ENCODE peak calls at places on chromosome 18, in four cellular contexts. One of them, this sample, is unnamed.

GRCh38 chr18:79817607-79817998 is 19.9 kb downstream of the KCNG2 start:
- DNase-seq in fibroblast of lung: no peak
- DNase-seq in GM23248: no peak
- DNase-seq in A673: no peak
- DNase-seq in this sample: no peak

GRCh38 chr18:10351221-10351795 is 103.1 kb upstream of the APCDD1 start:
- DNase-seq in fibroblast of lung: peak; percentile 47
- DNase-seq in GM23248: peak; percentile 8
- DNase-seq in A673: no peak
- DNase-seq in this sample: no peak

GRCh38 chr18:6781846-6782245 is 52.3 kb downstream of the ARHGAP28 start:
- DNase-seq in fibroblast of lung: peak; percentile 58
- DNase-seq in GM23248: peak; percentile 55
- DNase-seq in A673: no peak
- DNase-seq in this sample: no peak

GRCh38 chr18:50644146-50644545 is 84.3 kb downstream of the MAPK4 start:
- DNase-seq in fibroblast of lung: no peak
- DNase-seq in GM23248: no peak
- DNase-seq in A673: no peak
- DNase-seq in this sample: no peak

GRCh38 chr18:68428026-68428425 is 286.9 kb downstream of the TMX3 start:
- DNase-seq in fibroblast of lung: peak; percentile 95
- DNase-seq in GM23248: peak; percentile 92
- DNase-seq in A673: peak; percentile 89
- DNase-seq in this sample: no peak

GRCh38 chr18:21242141-21243040 is at the start of gene GREB1L:
- DNase-seq in fibroblast of lung: peak; percentile 69
- DNase-seq in GM23248: peak; percentile 90
- DNase-seq in A673: peak; percentile 51
- DNase-seq in this sample: peak; percentile 60

GRCh38 chr18:73520229-73520628 is 627.4 kb downstream of the FBXO15 start:
- DNase-seq in fibroblast of lung: no peak
- DNase-seq in GM23248: peak; percentile 10
- DNase-seq in A673: no peak
- DNase-seq in this sample: no peak

GRCh38 chr18:55838841-55839240 is 250.8 kb upstream of the TCF4 start:
- DNase-seq in fibroblast of lung: peak; percentile 71
- DNase-seq in GM23248: peak; percentile 82
- DNase-seq in A673: no peak
- DNase-seq in this sample: no peak

GRCh38 chr18:62634991-62635630 is 80.2 kb upstream of the PHLPP1 start:
- DNase-seq in fibroblast of lung: no peak
- DNase-seq in GM23248: peak; percentile 27
- DNase-seq in A673: no peak
- DNase-seq in this sample: no peak

GRCh38 chr18:79952996-79953559 is 1.6 kb upstream of the SLC66A2 start:
- DNase-seq in fibroblast of lung: no peak
- DNase-seq in GM23248: no peak
- DNase-seq in A673: no peak
- DNase-seq in this sample: no peak

GRCh38 chr18:62460851-62461300 is 61.9 kb upstream of the ZCCHC2 start:
- DNase-seq in fibroblast of lung: peak; percentile 13
- DNase-seq in GM23248: peak; percentile 24
- DNase-seq in A673: no peak
- DNase-seq in this sample: no peak

GRCh38 chr18:14999085-14999975 is 251.4 kb downstream of the ANKRD30B start:
- DNase-seq in fibroblast of lung: no peak
- DNase-seq in GM23248: no peak
- DNase-seq in A673: no peak
- DNase-seq in this sample: no peak

GRCh38 chr18:79897940-79898625 is 53.4 kb downstream of the SLC66A2 start:
- DNase-seq in fibroblast of lung: no peak
- DNase-seq in GM23248: no peak
- DNase-seq in A673: no peak
- DNase-seq in this sample: no peak

GRCh38 chr18:68454511-68455228 is 260.2 kb downstream of the TMX3 start:
- DNase-seq in fibroblast of lung: peak; percentile 87
- DNase-seq in GM23248: peak; percentile 85
- DNase-seq in A673: no peak
- DNase-seq in this sample: no peak

GRCh38 chr18:56305583-56305982 is 332.8 kb downstream of the TXNL1 start:
- DNase-seq in fibroblast of lung: no peak
- DNase-seq in GM23248: peak; percentile 57
- DNase-seq in A673: no peak
- DNase-seq in this sample: no peak

GRCh38 chr18:74299162-74299561 is 7.4 kb upstream of the CYB5A start:
- DNase-seq in fibroblast of lung: no peak
- DNase-seq in GM23248: no peak
- DNase-seq in A673: no peak
- DNase-seq in this sample: no peak

GRCh38 chr18:9869713-9870430 is 15.9 kb upstream of the TXNDC2 start:
- DNase-seq in fibroblast of lung: peak; percentile 89
- DNase-seq in GM23248: peak; percentile 82
- DNase-seq in A673: peak; percentile 52
- DNase-seq in this sample: no peak

GRCh38 chr18:11246883-11247282 is 97.5 kb upstream of the PIEZO2 start:
- DNase-seq in fibroblast of lung: no peak
- DNase-seq in GM23248: peak; percentile 82
- DNase-seq in A673: no peak
- DNase-seq in this sample: no peak

GRCh38 chr18:50687491-50687890 is 127.6 kb downstream of the MAPK4 start:
- DNase-seq in fibroblast of lung: no peak
- DNase-seq in GM23248: no peak
- DNase-seq in A673: no peak
- DNase-seq in this sample: no peak

GRCh38 chr18:53991805-53992204 is 232.7 kb downstream of the MBD2 start:
- DNase-seq in fibroblast of lung: peak; percentile 61
- DNase-seq in GM23248: peak; percentile 41
- DNase-seq in A673: no peak
- DNase-seq in this sample: no peak

GRCh38 chr18:45852631-45853030 is 27.2 kb downstream of the SIGLEC15 start:
- DNase-seq in fibroblast of lung: no peak
- DNase-seq in GM23248: no peak
- DNase-seq in A673: no peak
- DNase-seq in this sample: no peak

GRCh38 chr18:55353806-55354205 is 234.2 kb downstream of the TCF4 start:
- DNase-seq in fibroblast of lung: peak; percentile 61
- DNase-seq in GM23248: peak; percentile 24
- DNase-seq in A673: peak; percentile 74
- DNase-seq in this sample: peak; percentile 27

GRCh38 chr18:45940724-45941123 is 26.4 kb downstream of the EPG5 start:
- DNase-seq in fibroblast of lung: peak; percentile 38
- DNase-seq in GM23248: no peak
- DNase-seq in A673: no peak
- DNase-seq in this sample: peak; percentile 56

GRCh38 chr18:59871711-59872362 is 28.0 kb upstream of the PMAIP1 start:
- DNase-seq in fibroblast of lung: no peak
- DNase-seq in GM23248: no peak
- DNase-seq in A673: no peak
- DNase-seq in this sample: no peak

GRCh38 chr18:59876310-59876626 is 23.5 kb upstream of the PMAIP1 start:
- DNase-seq in fibroblast of lung: no peak
- DNase-seq in GM23248: no peak
- DNase-seq in A673: no peak
- DNase-seq in this sample: peak; percentile 49

GRCh38 chr18:59874166-59874565 is 25.6 kb upstream of the PMAIP1 start:
- DNase-seq in fibroblast of lung: peak; percentile 94
- DNase-seq in GM23248: peak; percentile 92
- DNase-seq in A673: no peak
- DNase-seq in this sample: no peak

GRCh38 chr18:59870623-59871130 is 29.1 kb upstream of the PMAIP1 start:
- DNase-seq in fibroblast of lung: no peak
- DNase-seq in GM23248: peak; percentile 42
- DNase-seq in A673: no peak
- DNase-seq in this sample: no peak

DNA sequence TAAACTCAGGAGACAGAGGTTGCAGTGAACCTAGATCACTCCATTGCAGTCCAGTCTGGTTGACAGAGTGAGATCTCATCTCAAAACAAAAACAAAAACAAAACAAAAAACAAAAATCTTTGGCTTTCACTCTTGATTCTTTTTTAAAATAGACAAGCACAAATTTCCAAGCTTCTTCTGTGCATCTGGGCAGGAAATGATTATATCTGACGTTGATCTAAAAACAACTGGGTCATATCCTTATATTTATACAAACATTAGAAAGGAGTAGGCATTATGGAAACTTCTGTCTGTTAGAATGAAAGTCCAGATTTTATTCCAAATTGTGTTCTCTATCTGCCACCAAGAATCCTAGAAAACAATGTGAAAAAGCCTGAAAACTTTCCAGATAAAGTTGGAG is 26.2 kb upstream of the PMAIP1 start:
- DNase-seq in fibroblast of lung: no peak
- DNase-seq in GM23248: peak; percentile 17
- DNase-seq in A673: no peak
- DNase-seq in this sample: no peak
- H3K4me1 ChIP-seq in fibroblast of lung: peaks cover under 1% of the 10 kb centered on the region
- H3K4me1 ChIP-seq in GM23248: peaks cover 15% of the 10 kb centered on the region
- H3K4me1 ChIP-seq in A673: no peaks in the 10 kb centered on the region
- H3K4me1 ChIP-seq in this sample: peaks cover 14% of the 10 kb centered on the region

GRCh38 chr18:57434177-57434535 is 1.0 kb upstream of the ONECUT2 start:
- DNase-seq in fibroblast of lung: no peak
- DNase-seq in GM23248: no peak
- DNase-seq in A673: no peak
- DNase-seq in this sample: no peak

GRCh38 chr18:57435851-57436192 is 648 bp downstream of the ONECUT2 start:
- DNase-seq in fibroblast of lung: no peak
- DNase-seq in GM23248: no peak
- DNase-seq in A673: no peak
- DNase-seq in this sample: no peak

GRCh38 chr18:57433492-57434176 is 1.5 kb upstream of the ONECUT2 start:
- DNase-seq in fibroblast of lung: no peak
- DNase-seq in GM23248: peak; percentile 6
- DNase-seq in A673: no peak
- DNase-seq in this sample: no peak

GRCh38 chr18:57436193-57436964 is 1.2 kb downstream of the ONECUT2 start:
- DNase-seq in fibroblast of lung: no peak
- DNase-seq in GM23248: no peak
- DNase-seq in A673: no peak
- DNase-seq in this sample: no peak

GRCh38 chr18:57434536-57435494 is at the start of gene ONECUT2:
- DNase-seq in fibroblast of lung: peak; percentile 86
- DNase-seq in GM23248: peak; percentile 97
- DNase-seq in A673: peak; percentile 97
- DNase-seq in this sample: no peak
- H3K4me3 ChIP-seq in fibroblast of lung: peak within 1 kb of the TSS; percentile 66
- H3K4me3 ChIP-seq in GM23248: peak within 1 kb of the TSS; percentile 71
- H3K4me3 ChIP-seq in A673: peak within 1 kb of the TSS; percentile 45
- H3K4me3 ChIP-seq in this sample: no peak within 1 kb of the TSS

DNA sequence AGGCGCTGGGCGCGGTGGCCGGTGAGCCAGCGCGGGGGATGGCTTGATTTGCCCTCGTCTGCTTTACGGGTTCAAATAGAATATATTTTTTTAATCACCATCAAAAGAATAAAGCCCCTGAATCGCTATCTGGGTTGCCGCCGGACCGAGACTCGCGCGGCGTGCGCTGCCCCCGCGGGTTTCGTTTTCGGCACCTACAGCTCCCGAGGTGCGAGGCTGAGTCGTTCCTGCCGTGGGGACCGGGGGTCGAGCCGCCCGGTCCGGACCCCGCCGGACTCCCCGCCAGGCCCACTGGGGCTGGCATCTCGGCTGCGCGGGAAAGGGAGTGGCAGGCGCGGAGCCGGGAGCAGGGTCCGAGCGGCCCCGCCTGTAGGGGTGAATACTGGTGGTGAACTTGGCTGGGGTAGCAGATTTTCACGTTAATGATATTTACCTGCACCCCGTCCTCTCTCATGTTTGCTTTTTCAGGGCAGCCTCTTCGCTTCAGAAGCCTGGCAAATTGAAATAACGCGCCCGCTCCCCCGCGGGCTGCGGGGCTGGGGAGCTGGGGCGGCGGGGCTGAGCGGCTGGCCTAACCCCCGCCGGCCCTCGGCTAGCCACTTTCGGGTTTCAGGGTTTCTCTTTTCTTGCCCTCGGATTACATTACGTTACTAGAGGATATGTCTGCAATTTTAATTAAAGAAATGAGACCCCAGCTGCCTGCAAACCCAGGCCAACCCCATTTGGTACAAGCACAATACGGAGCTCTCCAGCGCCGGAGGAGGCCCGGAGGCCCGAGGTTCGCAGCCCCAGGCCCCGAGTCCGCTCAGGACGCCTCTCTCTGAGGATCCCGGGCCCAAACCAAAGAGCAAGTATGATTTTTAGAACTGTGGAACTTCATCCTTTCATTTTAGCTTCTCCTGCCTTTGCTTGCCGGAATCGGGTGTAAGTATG is 1.7 kb upstream of the CELF4 start:
- DNase-seq in fibroblast of lung: no peak
- DNase-seq in GM23248: peak; percentile 8
- DNase-seq in A673: no peak
- DNase-seq in this sample: no peak
- TF ChIP-seq EZH2 in fibroblast of lung: peak; percentile 81
- TF ChIP-seq EZH2 in GM23248: peak; percentile 74
- TF ChIP-seq EZH2 in A673: peak; percentile 92
- TF ChIP-seq EZH2 in this sample: no peak

GRCh38 chr18:12849548-12849947 is 34.5 kb downstream of the PTPN2 start:
- DNase-seq in fibroblast of lung: no peak
- DNase-seq in GM23248: no peak
- DNase-seq in A673: no peak
- DNase-seq in this sample: no peak
- H3K4me1 ChIP-seq in fibroblast of lung: no peaks in the 10 kb centered on the region
- H3K4me1 ChIP-seq in GM23248: no peaks in the 10 kb centered on the region
- H3K4me1 ChIP-seq in A673: no peaks in the 10 kb centered on the region
- H3K4me1 ChIP-seq in this sample: peaks cover 19% of the 10 kb centered on the region

GRCh38 chr18:23995180-23995579 is 19.4 kb upstream of the TTC39C start:
- DNase-seq in fibroblast of lung: no peak
- DNase-seq in GM23248: no peak
- DNase-seq in A673: no peak
- DNase-seq in this sample: no peak

GRCh38 chr18:23992119-23992940 is 22.2 kb upstream of the TTC39C start:
- DNase-seq in fibroblast of lung: peak; percentile 82
- DNase-seq in GM23248: no peak
- DNase-seq in A673: no peak
- DNase-seq in this sample: no peak

GRCh38 chr18:23992941-23993280 is 21.6 kb upstream of the TTC39C start:
- DNase-seq in fibroblast of lung: no peak
- DNase-seq in GM23248: no peak
- DNase-seq in A673: no peak
- DNase-seq in this sample: no peak

GRCh38 chr18:23998018-23998417 is 16.5 kb upstream of the TTC39C start:
- DNase-seq in fibroblast of lung: no peak
- DNase-seq in GM23248: no peak
- DNase-seq in A673: no peak
- DNase-seq in this sample: no peak

GRCh38 chr18:23994361-23994902 is 20.1 kb upstream of the TTC39C start:
- DNase-seq in fibroblast of lung: peak; percentile 92
- DNase-seq in GM23248: peak; percentile 87
- DNase-seq in A673: peak; percentile 22
- DNase-seq in this sample: no peak
- H3K4me3 ChIP-seq in fibroblast of lung: peak overlapping the region; percentile 46
- H3K4me3 ChIP-seq in GM23248: peak overlapping the region; percentile 10
- H3K4me3 ChIP-seq in A673: no peak overlapping the region
- H3K4me3 ChIP-seq in this sample: no peak overlapping the region

GRCh38 chr18:8726963-8727730 is 21.8 kb downstream of the MTCL1 start:
- DNase-seq in fibroblast of lung: peak; percentile 25
- DNase-seq in GM23248: no peak
- DNase-seq in A673: no peak
- DNase-seq in this sample: no peak
- TF ChIP-seq EZH2 in fibroblast of lung: no peak
- TF ChIP-seq EZH2 in GM23248: no peak
- TF ChIP-seq EZH2 in A673: no peak
- TF ChIP-seq EZH2 in this sample: no peak

GRCh38 chr18:59881728-59882685 is 17.8 kb upstream of the PMAIP1 start:
- DNase-seq in fibroblast of lung: peak; percentile 82
- DNase-seq in GM23248: peak; percentile 60
- DNase-seq in A673: peak; percentile 28
- DNase-seq in this sample: no peak
- H3K4me1 ChIP-seq in fibroblast of lung: peaks cover 15% of the 10 kb centered on the region
- H3K4me1 ChIP-seq in GM23248: peaks cover 27% of the 10 kb centered on the region
- H3K4me1 ChIP-seq in A673: peaks cover 5% of the 10 kb centered on the region
- H3K4me1 ChIP-seq in this sample: peaks cover 10% of the 10 kb centered on the region